ENCODE peak calls at places on chromosomes 2 and 18, in five cellular contexts. B is AG20443; W is effector CD4-positive, alpha-beta T cell; Z is HEK293T; U is ELR. H is an unnamed sample.

GRCh38 chr2:102258386-102259074 is 52.8 kb upstream of the IL1RL1 start:
- DNase-seq in U (peak), W (no peak), B (peak), Z (no peak), H (peak)

GRCh38 chr2:218400167-218400929 is 680 bp downstream of the CTDSP1 start:
- DNase-seq in W (peak), Z (no peak), B (no peak), U (peak), H (no peak)

GRCh38 chr2:170013802-170014551 is 164.0 kb upstream of the MYO3B start:
- DNase-seq in Z (peak), B (no peak), U (no peak), W (no peak), H (peak)

GRCh38 chr18:1020731-1021344 is 116.2 kb downstream of the ADCYAP1 start:
- DNase-seq in U (no peak), B (no peak), Z (no peak), W (no peak), H (no peak)

GRCh38 chr2:153871231-153872221 is at the start of gene GALNT13:
- DNase-seq in B (peak), Z (peak), U (no peak), W (no peak), H (peak)

GRCh38 chr2:72115361-72116080 is 32.1 kb downstream of the CYP26B1 start:
- DNase-seq in W (no peak), Z (no peak), U (peak), B (peak), H (peak)

GRCh38 chr18:49769047-49769708 is 44.2 kb downstream of the ACAA2 start:
- DNase-seq in B (no peak), W (no peak), U (no peak), Z (no peak), H (no peak)

GRCh38 chr2:237062585-237062984 is 23.1 kb upstream of the COPS8 start:
- DNase-seq in W (no peak), Z (no peak), U (peak), B (no peak), H (peak)

GRCh38 chr2:138452324-138452723 is 49.2 kb upstream of the SPOPL start:
- DNase-seq in W (no peak), Z (no peak), U (no peak), B (no peak), H (no peak)

GRCh38 chr2:15732341-15733077 is 140.8 kb downstream of the DDX1 start:
- DNase-seq in B (no peak), W (no peak), Z (no peak), U (no peak), H (no peak)

GRCh38 chr2:68775272-68775847 is 40.7 kb downstream of the ARHGAP25 start:
- DNase-seq in B (no peak), W (no peak), U (no peak), Z (peak), H (no peak)

GRCh38 chr2:231152800-231153557 is 28.1 kb upstream of the HTR2B start:
- DNase-seq in U (no peak), Z (no peak), B (peak), W (no peak), H (peak)

GRCh38 chr18:10739152-10739551 is 213.3 kb downstream of the NAPG start:
- DNase-seq in W (no peak), Z (no peak), U (no peak), B (no peak), H (peak)

GRCh38 chr18:79987566-79987965 is 797 bp downstream of the TXNL4A start:
- DNase-seq in Z (no peak), B (peak), W (no peak), U (peak), H (peak)

GRCh38 chr2:33321236-33321731 is 155.2 kb upstream of the RASGRP3 start:
- DNase-seq in Z (no peak), W (no peak), U (peak), B (peak), H (peak)

GRCh38 chr2:105977212-105977611 is 216.9 kb downstream of the UXS1 start:
- DNase-seq in W (no peak), B (no peak), U (peak), Z (no peak), H (peak)

GRCh38 chr2:151946856-151947523 is 118.8 kb upstream of the ARL5A start:
- DNase-seq in U (peak), B (peak), Z (peak), W (peak), H (peak)

GRCh38 chr18:45734944-45735343 is 11.0 kb downstream of the SLC14A1 start:
- DNase-seq in B (no peak), Z (no peak), U (no peak), W (no peak), H (no peak)

GRCh38 chr2:87401726-87402345 is 346.1 kb upstream of the PLGLB2 start:
- DNase-seq in U (no peak), Z (no peak), W (no peak), B (no peak), H (no peak)

GRCh38 chr18:24491882-24492281 is 31.4 kb downstream of the HRH4 start:
- DNase-seq in B (no peak), U (no peak), W (no peak), Z (no peak), H (no peak)

GRCh38 chr2:16726147-16726546 is 60.5 kb upstream of the CYRIA start:
- DNase-seq in W (no peak), Z (no peak), U (no peak), B (no peak), H (no peak)

GRCh38 chr2:151640087-151640486 is 94.2 kb downstream of the NEB start:
- DNase-seq in W (no peak), Z (peak), U (no peak), B (no peak), H (no peak)

GRCh38 chr2:52861606-52862005 is 906.0 kb upstream of the CHAC2 start:
- DNase-seq in W (no peak), U (no peak), B (no peak), Z (no peak), H (peak)

GRCh38 chr2:204024503-204024902 is 87.9 kb downstream of the ICOS start:
- DNase-seq in W (no peak), U (peak), Z (peak), B (peak), H (peak)

GRCh38 chr2:201701591-201701990 is 3.1 kb upstream of the MPP4 start:
- DNase-seq in W (no peak), U (no peak), Z (no peak), B (no peak), H (no peak)

GRCh38 chr18:9321709-9322108 is 12.9 kb upstream of the TWSG1 start:
- DNase-seq in B (peak), W (no peak), Z (no peak), U (no peak), H (peak)

GRCh38 chr2:2698182-2699116 is 367.4 kb upstream of the MYT1L start:
- DNase-seq in B (no peak), U (peak), Z (peak), W (no peak), H (no peak)

GRCh38 chr2:95020275-95021014 is 5.1 kb upstream of the MAL start:
- DNase-seq in Z (no peak), W (no peak), U (no peak), B (no peak), H (no peak)